ENCODE peak calls at places on chromosomes 2 and 18, in five cellular contexts. One of them, this sample, is unnamed.

GRCh38 chr2:144890828-144891227 is 370.9 kb upstream of the ZEB2 start:
- DNase-seq in uterus: no peak
- DNase-seq in astrocyte of the spinal cord: peak; percentile 31
- DNase-seq in body of pancreas: no peak
- DNase-seq in GM23338: peak; percentile 27
- DNase-seq in this sample: no peak

GRCh38 chr2:139160838-139161237 is 380.6 kb upstream of the NXPH2 start:
- DNase-seq in uterus: no peak
- DNase-seq in astrocyte of the spinal cord: no peak
- DNase-seq in body of pancreas: no peak
- DNase-seq in GM23338: no peak
- DNase-seq in this sample: no peak

GRCh38 chr2:168536925-168537466 is 80.9 kb downstream of the CERS6 start:
- DNase-seq in uterus: no peak
- DNase-seq in astrocyte of the spinal cord: peak; percentile 41
- DNase-seq in body of pancreas: no peak
- DNase-seq in GM23338: no peak
- DNase-seq in this sample: no peak

GRCh38 chr2:148132400-148132799 is 111.5 kb downstream of the MBD5 start:
- DNase-seq in uterus: no peak
- DNase-seq in astrocyte of the spinal cord: peak; percentile 42
- DNase-seq in body of pancreas: no peak
- DNase-seq in GM23338: no peak
- DNase-seq in this sample: no peak

GRCh38 chr2:179837408-179837807 is 24.0 kb downstream of the ZNF385B start:
- DNase-seq in uterus: no peak
- DNase-seq in astrocyte of the spinal cord: peak; percentile 79
- DNase-seq in body of pancreas: no peak
- DNase-seq in GM23338: no peak
- DNase-seq in this sample: no peak

GRCh38 chr2:69023236-69023635 is 10.3 kb downstream of the ANTXR1 start:
- DNase-seq in uterus: no peak
- DNase-seq in astrocyte of the spinal cord: no peak
- DNase-seq in body of pancreas: no peak
- DNase-seq in GM23338: no peak
- DNase-seq in this sample: no peak

GRCh38 chr18:46335551-46336059 is 231.4 kb downstream of the HAUS1 start:
- DNase-seq in uterus: no peak
- DNase-seq in astrocyte of the spinal cord: no peak
- DNase-seq in body of pancreas: no peak
- DNase-seq in GM23338: peak; percentile 88
- DNase-seq in this sample: no peak

GRCh38 chr18:48948112-48949050 is 2.4 kb downstream of the SMAD7 start:
- DNase-seq in uterus: no peak
- DNase-seq in astrocyte of the spinal cord: peak; percentile 78
- DNase-seq in body of pancreas: peak; percentile 62
- DNase-seq in GM23338: peak; percentile 69
- DNase-seq in this sample: no peak

GRCh38 chr18:77250926-77251729 is 1.5 kb downstream of the GALR1 start:
- DNase-seq in uterus: no peak
- DNase-seq in astrocyte of the spinal cord: no peak
- DNase-seq in body of pancreas: no peak
- DNase-seq in GM23338: peak; percentile 74
- DNase-seq in this sample: no peak

GRCh38 chr2:170143045-170143717 is 34.8 kb upstream of the MYO3B start:
- DNase-seq in uterus: no peak
- DNase-seq in astrocyte of the spinal cord: no peak
- DNase-seq in body of pancreas: no peak
- DNase-seq in GM23338: no peak
- DNase-seq in this sample: no peak

GRCh38 chr2:161122772-161123530 is 37.3 kb upstream of the TANK start:
- DNase-seq in uterus: peak; percentile 59
- DNase-seq in astrocyte of the spinal cord: peak; percentile 94
- DNase-seq in body of pancreas: peak; percentile 33
- DNase-seq in GM23338: peak; percentile 43
- DNase-seq in this sample: peak; percentile 70

GRCh38 chr2:208031608-208032019 is 6.3 kb upstream of the PLEKHM3 start:
- DNase-seq in uterus: no peak
- DNase-seq in astrocyte of the spinal cord: no peak
- DNase-seq in body of pancreas: no peak
- DNase-seq in GM23338: no peak
- DNase-seq in this sample: no peak

GRCh38 chr2:74205586-74205985 is 7.2 kb downstream of the MTHFD2 start:
- DNase-seq in uterus: no peak
- DNase-seq in astrocyte of the spinal cord: no peak
- DNase-seq in body of pancreas: peak; percentile 49
- DNase-seq in GM23338: no peak
- DNase-seq in this sample: no peak

GRCh38 chr18:30328839-30329238 is 713.7 kb downstream of the DSC3 start:
- DNase-seq in uterus: no peak
- DNase-seq in astrocyte of the spinal cord: peak; percentile 13
- DNase-seq in body of pancreas: no peak
- DNase-seq in GM23338: no peak
- DNase-seq in this sample: no peak

GRCh38 chr2:169664978-169665930 is 29.0 kb downstream of the CFAP210 start:
- DNase-seq in uterus: no peak
- DNase-seq in astrocyte of the spinal cord: no peak
- DNase-seq in body of pancreas: no peak
- DNase-seq in GM23338: no peak
- DNase-seq in this sample: no peak

GRCh38 chr18:52484977-52485376 is 145.0 kb downstream of the DCC start:
- DNase-seq in uterus: no peak
- DNase-seq in astrocyte of the spinal cord: no peak
- DNase-seq in body of pancreas: no peak
- DNase-seq in GM23338: no peak
- DNase-seq in this sample: no peak

GRCh38 chr2:222708274-222708710 is 36.8 kb downstream of the MOGAT1 start:
- DNase-seq in uterus: peak; percentile 72
- DNase-seq in astrocyte of the spinal cord: peak; percentile 78
- DNase-seq in body of pancreas: peak; percentile 83
- DNase-seq in GM23338: peak; percentile 83
- DNase-seq in this sample: peak; percentile 88

GRCh38 chr2:71535526-71535925 is 82.2 kb downstream of the DYSF start:
- DNase-seq in uterus: no peak
- DNase-seq in astrocyte of the spinal cord: no peak
- DNase-seq in body of pancreas: no peak
- DNase-seq in GM23338: no peak
- DNase-seq in this sample: no peak

GRCh38 chr18:43665239-43665788 is 388.0 kb upstream of the SYT4 start:
- DNase-seq in uterus: no peak
- DNase-seq in astrocyte of the spinal cord: peak; percentile 91
- DNase-seq in body of pancreas: no peak
- DNase-seq in GM23338: no peak
- DNase-seq in this sample: no peak

GRCh38 chr2:235826791-235827190 is 332.9 kb downstream of the AGAP1 start:
- DNase-seq in uterus: no peak
- DNase-seq in astrocyte of the spinal cord: no peak
- DNase-seq in body of pancreas: no peak
- DNase-seq in GM23338: no peak
- DNase-seq in this sample: no peak

GRCh38 chr2:8984152-8984551 is 19.3 kb downstream of the MBOAT2 start:
- DNase-seq in uterus: no peak
- DNase-seq in astrocyte of the spinal cord: peak; percentile 23
- DNase-seq in body of pancreas: no peak
- DNase-seq in GM23338: no peak
- DNase-seq in this sample: no peak

GRCh38 chr2:157264099-157264498 is 6.6 kb downstream of the GALNT5 start:
- DNase-seq in uterus: no peak
- DNase-seq in astrocyte of the spinal cord: peak; percentile 44
- DNase-seq in body of pancreas: no peak
- DNase-seq in GM23338: no peak
- DNase-seq in this sample: no peak

GRCh38 chr2:145329976-145330375 is 810.1 kb upstream of the ZEB2 start:
- DNase-seq in uterus: no peak
- DNase-seq in astrocyte of the spinal cord: no peak
- DNase-seq in body of pancreas: no peak
- DNase-seq in GM23338: no peak
- DNase-seq in this sample: no peak

GRCh38 chr18:45139478-45139877 is 458.8 kb downstream of the SETBP1 start:
- DNase-seq in uterus: no peak
- DNase-seq in astrocyte of the spinal cord: no peak
- DNase-seq in body of pancreas: no peak
- DNase-seq in GM23338: no peak
- DNase-seq in this sample: no peak

GRCh38 chr2:29014331-29014730 is 33.2 kb downstream of the TOGARAM2 start:
- DNase-seq in uterus: no peak
- DNase-seq in astrocyte of the spinal cord: no peak
- DNase-seq in body of pancreas: no peak
- DNase-seq in GM23338: no peak
- DNase-seq in this sample: no peak

GRCh38 chr2:42046819-42047487 is 868 bp upstream of the PKDCC start:
- DNase-seq in uterus: peak; percentile 64
- DNase-seq in astrocyte of the spinal cord: no peak
- DNase-seq in body of pancreas: no peak
- DNase-seq in GM23338: peak; percentile 91
- DNase-seq in this sample: no peak

GRCh38 chr2:74816540-74817331 is 17.2 kb upstream of the HK2 start:
- DNase-seq in uterus: no peak
- DNase-seq in astrocyte of the spinal cord: no peak
- DNase-seq in body of pancreas: no peak
- DNase-seq in GM23338: no peak
- DNase-seq in this sample: no peak

GRCh38 chr18:57561728-57562423 is 24.6 kb downstream of the FECH start:
- DNase-seq in uterus: no peak
- DNase-seq in astrocyte of the spinal cord: peak; percentile 55
- DNase-seq in body of pancreas: peak; percentile 13
- DNase-seq in GM23338: peak; percentile 92
- DNase-seq in this sample: no peak

GRCh38 chr18:26051845-26052244 is 38.6 kb downstream of the SS18 start:
- DNase-seq in uterus: no peak
- DNase-seq in astrocyte of the spinal cord: no peak
- DNase-seq in body of pancreas: no peak
- DNase-seq in GM23338: no peak
- DNase-seq in this sample: no peak
- TF ChIP-seq CTCF in uterus: no peak
- TF ChIP-seq CTCF in astrocyte of the spinal cord: no peak
- TF ChIP-seq CTCF in body of pancreas: no peak
- TF ChIP-seq CTCF in GM23338: no peak
- TF ChIP-seq CTCF in this sample: no peak

DNA sequence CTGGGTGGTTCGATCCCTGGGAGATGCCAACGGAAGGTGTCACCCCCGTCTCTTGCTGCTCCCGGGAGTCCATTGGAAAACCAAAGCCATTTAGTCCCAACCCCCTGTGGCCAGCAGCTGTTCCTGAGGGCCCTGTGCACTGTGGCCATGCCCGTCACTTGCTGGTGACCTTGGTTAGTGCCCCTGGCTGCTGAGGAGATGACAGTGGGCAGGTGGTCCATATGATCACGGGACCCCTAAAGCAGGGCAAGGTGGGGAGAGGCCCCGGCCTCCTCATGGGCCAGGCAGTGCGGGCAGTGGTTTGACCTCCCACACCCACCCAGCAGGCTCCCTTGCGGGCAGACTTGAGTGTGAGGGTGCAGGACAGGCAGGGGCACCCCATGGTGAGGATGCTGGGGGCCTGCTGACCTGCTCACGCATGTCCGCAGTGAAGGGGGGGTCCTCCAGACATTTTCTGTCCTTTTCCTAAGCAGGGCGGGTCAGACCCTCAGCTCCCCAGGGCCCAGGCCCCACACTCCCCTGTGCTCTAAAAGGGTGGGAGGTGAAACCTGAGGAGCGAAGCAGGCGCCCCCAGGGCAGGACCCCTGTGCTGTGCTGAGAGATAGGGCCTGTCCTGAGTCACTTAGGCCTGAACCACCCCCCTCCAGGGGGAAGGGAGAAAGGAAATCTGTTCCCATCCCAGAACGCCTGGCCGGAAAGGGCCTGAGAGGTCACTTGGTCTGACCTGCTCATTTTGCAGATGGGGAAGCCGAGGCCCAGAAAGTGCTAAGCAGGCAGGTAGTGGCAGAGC is 6.8 kb downstream of the ITM2C start:
- DNase-seq in uterus: no peak
- DNase-seq in astrocyte of the spinal cord: no peak
- DNase-seq in body of pancreas: no peak
- DNase-seq in GM23338: no peak
- DNase-seq in this sample: no peak
- H3K4me3 ChIP-seq in uterus: no peak overlapping the region
- H3K4me3 ChIP-seq in astrocyte of the spinal cord: no peak overlapping the region
- H3K4me3 ChIP-seq in body of pancreas: no peak overlapping the region
- H3K4me3 ChIP-seq in GM23338: no peak overlapping the region
- H3K4me3 ChIP-seq in this sample: no peak overlapping the region

GRCh38 chr2:225670111-225670974 is 270.8 kb downstream of the NYAP2 start:
- DNase-seq in uterus: no peak
- DNase-seq in astrocyte of the spinal cord: peak; percentile 68
- DNase-seq in body of pancreas: no peak
- DNase-seq in GM23338: peak; percentile 70
- DNase-seq in this sample: no peak
- TF ChIP-seq CTCF in uterus: peak; percentile 27
- TF ChIP-seq CTCF in astrocyte of the spinal cord: peak; percentile 31
- TF ChIP-seq CTCF in body of pancreas: peak; percentile 39
- TF ChIP-seq CTCF in GM23338: peak; percentile 51
- TF ChIP-seq CTCF in this sample: peak; percentile 57

GRCh38 chr2:128321784-128322650 is 3.3 kb upstream of the HS6ST1 start:
- DNase-seq in uterus: peak; percentile 82
- DNase-seq in astrocyte of the spinal cord: peak; percentile 81
- DNase-seq in body of pancreas: peak; percentile 87
- DNase-seq in GM23338: peak; percentile 93
- DNase-seq in this sample: peak; percentile 90

GRCh38 chr2:128320609-128321420 is 2.1 kb upstream of the HS6ST1 start:
- DNase-seq in uterus: peak; percentile 19
- DNase-seq in astrocyte of the spinal cord: no peak
- DNase-seq in body of pancreas: peak; percentile 14
- DNase-seq in GM23338: no peak
- DNase-seq in this sample: peak; percentile 64

GRCh38 chr2:128319773-128320608 is 1.3 kb upstream of the HS6ST1 start:
- DNase-seq in uterus: peak; percentile 20
- DNase-seq in astrocyte of the spinal cord: no peak
- DNase-seq in body of pancreas: peak; percentile 16
- DNase-seq in GM23338: no peak
- DNase-seq in this sample: peak; percentile 57

GRCh38 chr2:128322651-128323491 is 4.2 kb upstream of the HS6ST1 start:
- DNase-seq in uterus: peak; percentile 34
- DNase-seq in astrocyte of the spinal cord: no peak
- DNase-seq in body of pancreas: peak; percentile 30
- DNase-seq in GM23338: peak; percentile 47
- DNase-seq in this sample: peak; percentile 59

DNA sequence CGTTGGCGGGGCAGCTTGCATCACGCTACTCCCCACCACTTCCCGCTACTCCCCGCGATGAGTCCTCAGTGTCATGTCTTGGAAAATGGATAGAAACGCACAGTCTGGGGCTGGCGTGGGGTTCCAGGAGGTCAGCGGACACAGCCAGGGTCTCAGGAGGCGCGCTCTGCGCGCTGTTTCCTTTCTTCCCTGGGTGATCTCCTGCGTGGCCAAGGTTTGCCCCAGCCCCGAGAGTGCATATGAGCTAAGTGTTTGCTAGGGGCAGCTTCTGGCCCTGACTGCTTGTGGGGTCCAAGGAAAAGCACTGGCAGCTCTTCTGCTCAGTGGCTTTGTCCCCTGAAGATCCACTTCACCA is 2.7 kb upstream of the HS6ST1 start:
- DNase-seq in uterus: peak; percentile 39
- DNase-seq in astrocyte of the spinal cord: no peak
- DNase-seq in body of pancreas: peak; percentile 21
- DNase-seq in GM23338: no peak
- DNase-seq in this sample: peak; percentile 60
- H3K4me3 ChIP-seq in uterus: no peak overlapping the region
- H3K4me3 ChIP-seq in astrocyte of the spinal cord: no peak overlapping the region
- H3K4me3 ChIP-seq in body of pancreas: no peak overlapping the region
- H3K4me3 ChIP-seq in GM23338: peak overlapping the region; percentile 61
- H3K4me3 ChIP-seq in this sample: peak overlapping the region; percentile 65